ENCODE peak calls at places on chromosome 13, in seven cellular contexts. N is ovary, X is A673, T is hepatocyte, Z is PC-9, S is NT2/D1, H is thoracic aorta. G is an unnamed sample. For H3K4me1, the result is how much of the 10 kb centered on the place peaks cover.

GRCh38 chr13:51717786-51718398 is 86.1 kb downstream of the DHRS12 start:
- DNase-seq in X (peak), Z (no peak), N (no peak), S (no peak), T (no peak), H (no peak), G (no peak)

GRCh38 chr13:75489502-75490263 is 7.7 kb upstream of the TBC1D4 start:
- DNase-seq in H (no peak), N (no peak), X (no peak), S (no peak), Z (peak), T (peak), G (no peak)

GRCh38 chr13:47017476-47017875 is 120.6 kb upstream of the HTR2A start:
- DNase-seq in T (no peak), H (no peak), N (no peak), X (no peak), S (no peak), Z (no peak), G (no peak)

GRCh38 chr13:113863511-113864302 is at the start of gene GAS6:
- DNase-seq in Z (peak), H (no peak), S (no peak), X (no peak), N (peak), T (peak), G (peak)

GRCh38 chr13:69980799-69981198 is 126.8 kb upstream of the ATXN8OS start:
- DNase-seq in T (no peak), Z (no peak), X (no peak), S (no peak), H (no peak), N (no peak), G (no peak)

GRCh38 chr13:44088911-44089851 is 209.5 kb downstream of the LACC1 start:
- DNase-seq in N (no peak), Z (no peak), H (no peak), T (no peak), S (no peak), X (no peak), G (no peak)

GRCh38 chr13:44555207-44555606 is 20.9 kb downstream of the TSC22D1 start:
- DNase-seq in X (no peak), H (no peak), Z (no peak), S (no peak), T (no peak), N (no peak), G (no peak)

GRCh38 chr13:113653264-113654174 is 4.5 kb downstream of the ATP4B start:
- DNase-seq in Z (no peak), X (peak), H (no peak), S (no peak), N (no peak), T (no peak), G (peak)

GRCh38 chr13:22447132-22447886 is 733.5 kb upstream of the SGCG start:
- DNase-seq in T (no peak), H (no peak), N (no peak), Z (no peak), X (no peak), S (no peak), G (no peak)

GRCh38 chr13:79485014-79485441 is 4.1 kb downstream of the NDFIP2 start:
- DNase-seq in Z (peak), N (no peak), X (no peak), S (no peak), T (peak), H (no peak), G (no peak)

GRCh38 chr13:109974354-109974753 is 188.0 kb upstream of the IRS2 start:
- DNase-seq in N (no peak), T (no peak), X (no peak), Z (no peak), S (no peak), H (no peak), G (no peak)

DNA sequence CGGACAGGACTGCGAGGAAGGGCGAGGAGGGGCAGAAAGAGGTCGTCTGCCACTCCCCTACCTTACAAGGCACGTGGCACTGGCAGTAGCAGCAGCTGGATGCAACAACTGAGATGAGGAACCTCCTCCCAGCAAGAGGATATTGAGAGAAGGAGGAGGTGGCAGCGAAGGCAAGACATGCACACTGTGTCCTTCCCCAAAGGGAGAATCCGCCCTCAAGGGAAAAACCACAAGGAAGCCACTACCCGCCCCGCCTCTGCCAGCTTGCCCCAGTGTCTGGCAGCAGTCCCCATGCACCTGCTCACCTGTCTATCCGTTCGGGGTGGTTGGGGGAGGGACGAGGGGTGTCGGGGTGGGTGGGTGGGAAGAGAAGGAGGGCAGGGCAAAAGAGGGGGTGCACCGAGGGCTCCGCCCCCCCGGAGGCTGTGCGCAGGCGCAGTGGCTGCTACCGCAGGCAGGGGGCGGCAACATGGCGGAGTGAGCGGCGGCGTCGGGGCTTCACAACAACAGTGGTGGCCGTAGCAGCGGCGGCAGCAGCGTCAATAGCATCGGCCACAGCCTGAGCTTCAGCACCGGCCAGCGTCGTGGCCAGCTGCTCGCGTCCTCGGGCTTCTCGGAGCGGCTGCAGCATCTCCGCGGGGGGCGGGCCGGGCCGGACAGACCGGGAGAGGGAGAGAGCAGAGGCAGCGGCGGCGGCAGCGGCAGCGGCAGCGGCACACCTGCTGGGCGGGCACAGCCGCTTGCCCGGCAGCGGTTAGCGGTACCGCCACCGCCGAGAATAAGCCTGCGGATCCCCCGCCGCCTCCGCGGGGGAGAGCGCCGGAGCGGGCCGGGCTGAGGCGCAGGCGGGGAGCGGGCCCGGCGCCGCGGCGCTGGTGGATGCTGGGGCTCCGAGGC is at the start of gene NBEA:
- DNase-seq in S (no peak), Z (peak), H (peak), N (peak), T (peak), X (peak), G (peak)
- H3K4me1 ChIP-seq in S (under half), Z (under half), H (under half), N (under half), T (under half), X (under half), G (under half)

GRCh38 chr13:101626925-101627555 is 174.6 kb downstream of the ITGBL1 start:
- DNase-seq in Z (no peak), T (no peak), N (no peak), H (no peak), S (no peak), X (peak), G (no peak)
- H3K4me3 ChIP-seq in Z (no peak), T (no peak), N (peak), H (peak), S (no peak), X (peak), G (no peak)

DNA sequence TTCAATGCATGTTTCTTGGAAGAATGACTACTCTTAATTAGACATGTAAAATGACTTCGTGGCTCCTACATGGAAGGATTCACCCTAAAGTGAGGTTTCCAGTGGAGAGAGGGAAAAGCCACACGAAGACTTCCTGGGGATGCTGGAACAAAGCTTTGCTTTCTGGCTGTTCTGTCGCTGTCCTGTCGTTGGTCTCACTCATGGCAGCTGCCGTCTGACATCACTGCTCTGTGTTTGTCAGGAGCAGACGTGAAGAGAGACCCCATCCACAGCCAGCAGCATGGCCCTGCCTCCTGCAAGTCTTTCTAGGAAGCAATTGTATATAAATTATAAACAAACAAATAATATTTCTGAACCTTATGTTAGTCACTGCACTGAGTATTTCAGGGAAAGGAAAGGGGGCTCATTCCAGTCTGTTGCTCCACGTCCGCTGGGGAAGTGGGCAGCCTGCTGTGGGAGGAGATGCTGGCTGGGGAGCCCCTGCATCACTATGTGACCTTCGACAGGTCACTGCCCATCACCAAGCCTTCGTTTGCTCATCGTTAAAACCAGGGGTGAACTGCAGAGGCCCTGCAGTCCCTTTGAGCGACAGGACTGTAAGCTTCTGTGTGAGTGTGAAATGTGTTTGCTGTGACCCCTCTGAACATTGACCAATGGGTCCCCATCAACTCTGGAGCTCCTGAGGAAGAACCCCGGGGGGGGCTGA is 151.0 kb downstream of the DCT start:
- DNase-seq in X (no peak), T (no peak), S (no peak), N (no peak), H (no peak), Z (no peak), G (no peak)
- H3K4me1 ChIP-seq in X (under half), T (under half), S (under half), N (under half), H (under half), Z (under half), G (under half)

GRCh38 chr13:111203742-111204386 is 88.8 kb downstream of the ARHGEF7 start:
- DNase-seq in H (no peak), S (no peak), N (no peak), Z (no peak), X (no peak), T (no peak), G (no peak)
- H3K4me3 ChIP-seq in H (peak), S (no peak), N (no peak), Z (no peak), X (no peak), T (no peak), G (no peak)

GRCh38 chr13:63774133-63774532 is 2358.5 kb upstream of the PCDH20 start:
- DNase-seq in T (no peak), X (peak), Z (no peak), S (no peak), N (no peak), H (no peak), G (no peak)

DNA sequence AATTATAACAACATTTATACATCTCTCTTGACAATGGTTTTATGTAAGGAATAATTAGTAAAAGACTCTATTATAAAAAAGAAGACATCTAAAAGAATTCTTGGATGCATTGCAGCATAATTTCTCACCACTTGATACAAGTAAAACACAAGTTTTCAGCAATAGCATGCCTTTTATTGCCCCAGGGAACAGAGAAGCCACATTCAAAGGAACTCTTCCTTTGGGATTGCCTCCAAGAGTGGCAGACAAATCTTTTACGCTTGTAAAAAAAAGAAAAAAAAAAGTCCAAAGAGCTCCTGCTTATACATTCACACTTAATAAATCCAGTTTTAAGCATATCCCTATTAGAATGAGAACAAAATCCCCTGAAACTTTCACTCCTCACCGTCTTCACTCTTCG is 2357.8 kb upstream of the PCDH20 start:
- DNase-seq in N (no peak), T (no peak), Z (no peak), H (no peak), X (peak), S (no peak), G (no peak)
- H3K4me1 ChIP-seq in N (under half), T (under half), Z (under half), H (under half), X (under half), S (under half), G (under half)

GRCh38 chr13:50529154-50529882 is 314.2 kb downstream of the DLEU7 start:
- DNase-seq in H (peak), T (peak), X (peak), Z (peak), S (no peak), N (peak), G (peak)
- H3K4me3 ChIP-seq in H (peak), T (no peak), X (no peak), Z (no peak), S (no peak), N (peak), G (peak)

DNA sequence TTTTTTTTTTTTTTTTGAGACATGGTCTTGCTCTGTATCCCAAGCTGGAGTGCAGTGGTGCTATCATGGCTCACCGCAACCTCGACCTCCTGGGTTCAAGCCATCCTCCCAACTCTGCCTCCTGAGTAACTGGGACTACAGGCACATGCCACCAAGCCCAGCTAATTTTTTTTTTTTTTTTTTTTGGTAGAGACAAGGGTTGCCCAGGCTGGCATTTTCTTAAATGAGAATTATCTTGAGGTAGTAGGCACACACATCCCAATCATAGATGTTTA is 68.5 kb upstream of the GPR183 start:
- DNase-seq in X (no peak), Z (no peak), T (no peak), S (no peak), N (no peak), H (no peak), G (no peak)
- H3K4me1 ChIP-seq in X (under half), Z (under half), T (under half), S (under half), N (under half), H (under half), G (under half)

GRCh38 chr13:21216332-21216731 is 39.9 kb downstream of the MRPL57 start:
- DNase-seq in N (no peak), T (no peak), H (no peak), S (no peak), Z (no peak), X (no peak), G (no peak)

GRCh38 chr13:21219044-21219381 is 42.6 kb downstream of the MRPL57 start:
- DNase-seq in X (no peak), S (no peak), T (no peak), Z (no peak), H (no peak), N (no peak), G (no peak)

GRCh38 chr13:21221268-21221667 is 44.8 kb downstream of the MRPL57 start:
- DNase-seq in H (no peak), Z (no peak), S (no peak), X (no peak), T (no peak), N (no peak), G (no peak)

GRCh38 chr13:21218351-21219043 is 42.0 kb downstream of the MRPL57 start:
- DNase-seq in H (no peak), T (no peak), X (no peak), S (no peak), Z (no peak), N (no peak), G (no peak)
- H3K4me3 ChIP-seq in H (no peak), T (no peak), X (no peak), S (no peak), Z (no peak), N (no peak), G (no peak)

DNA sequence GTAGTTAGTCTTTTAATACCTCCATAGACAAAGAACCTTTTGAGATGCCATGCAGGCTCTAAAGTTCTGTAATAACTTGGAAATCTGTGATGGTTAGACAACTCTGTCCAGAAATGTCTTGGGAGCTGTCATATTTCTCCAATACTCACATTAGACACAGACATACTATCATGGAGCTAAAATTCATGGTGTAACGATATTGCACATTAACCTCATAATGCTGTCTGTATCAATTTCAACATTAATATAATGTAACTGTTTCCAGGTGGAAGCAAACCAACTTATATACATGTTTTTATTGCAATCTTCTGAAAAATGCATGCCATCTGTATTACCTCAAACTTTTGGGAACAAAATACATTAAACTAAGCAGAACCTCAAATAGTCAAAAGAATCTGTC is 14.7 kb upstream of the SPART start:
- DNase-seq in X (no peak), N (no peak), H (no peak), Z (no peak), S (no peak), T (no peak), G (no peak)
- H3K4me1 ChIP-seq in X (under half), N (under half), H (under half), Z (under half), S (under half), T (under half), G (under half)

GRCh38 chr13:94590744-94591143 is 5.2 kb downstream of the TGDS start:
- DNase-seq in N (no peak), Z (no peak), S (no peak), T (no peak), X (no peak), H (no peak), G (no peak)
- H3K4me3 ChIP-seq in N (no peak), Z (no peak), S (no peak), T (no peak), X (no peak), H (no peak), G (no peak)

G was measured in BE2C.